ENCODE peak calls at places on chromosome 9, in nine cellular contexts. D is activated T-cell treated with anti-CD3 and anti-CD28 coated beads for 48 hours; U is CD4-positive, alpha-beta T cell; K is hepatic stellate cell; G is foreskin fibroblast; J is EH; R is amniotic stem cell; V is choroid plexus epithelial cell; Z is MCF 10A. Q is an unnamed sample.

GRCh38 chr9:130110166-130110565 is 56.5 kb downstream of the GPR107 start:
- DNase-seq in V (no peak), Z (no peak), U (no peak), K (no peak), J (no peak), D (no peak), G (no peak), R (no peak), Q (no peak)

GRCh38 chr9:6153425-6153824 is 62.2 kb upstream of the IL33 start:
- DNase-seq in V (peak; percentile 16), Z (peak; percentile 21), J (no peak), R (no peak), K (no peak), D (no peak), U (no peak), G (peak; percentile 3), Q (peak; percentile 74)

GRCh38 chr9:118281787-118282186 is 577.6 kb downstream of the TLR4 start:
- DNase-seq in G (no peak), V (no peak), U (no peak), Z (peak; percentile 13), R (no peak), J (no peak), K (no peak), D (no peak), Q (no peak)

GRCh38 chr9:133876836-133877235 is 115.3 kb downstream of the VAV2 start:
- DNase-seq in G (no peak), R (no peak), K (no peak), D (no peak), U (no peak), Z (peak; percentile 29), V (no peak), J (no peak), Q (no peak)

GRCh38 chr9:136506425-136506824 is 23.6 kb upstream of the SEC16A start:
- DNase-seq in U (no peak), R (no peak), G (no peak), K (no peak), D (no peak), J (no peak), V (no peak), Z (no peak), Q (no peak)

GRCh38 chr9:108746864-108747263 is 108.9 kb downstream of the ACTL7B start:
- DNase-seq in K (no peak), G (peak; percentile 26), Z (peak; percentile 19), V (peak; percentile 8), R (no peak), U (no peak), D (no peak), J (peak; percentile 86), Q (peak; percentile 64)

GRCh38 chr9:303502-303901 is 88.8 kb downstream of the DOCK8 start:
- DNase-seq in V (no peak), J (no peak), U (no peak), R (no peak), K (no peak), Z (no peak), G (no peak), D (no peak), Q (no peak)

GRCh38 chr9:91727316-91727861 is 222.6 kb downstream of the ROR2 start:
- DNase-seq in R (no peak), V (peak; percentile 73), G (peak; percentile 14), J (peak; percentile 59), D (peak; percentile 31), Z (peak; percentile 62), U (no peak), K (peak; percentile 78), Q (peak; percentile 40)

GRCh38 chr9:114282104-114282485 is 40.8 kb upstream of the ORM1 start:
- DNase-seq in R (no peak), K (no peak), J (no peak), G (no peak), Z (no peak), D (no peak), U (no peak), V (no peak), Q (no peak)